ENCODE peak calls at places on chromosomes 5 and 9, in six cellular contexts. One of them, this sample, is unnamed. For H3K9me3 and H3K4me1, the result is how much of the 10 kb centered on the place peaks cover.

GRCh38 chr5:118548761-118549160 is 439.6 kb downstream of the DTWD2 start:
- DNase-seq in gastrocnemius medialis: no peak
- DNase-seq in effector memory CD4-positive, alpha-beta T cell: no peak
- DNase-seq in HCT116: no peak
- DNase-seq in OCI-LY7: no peak
- DNase-seq in transverse colon: no peak
- DNase-seq in this sample: no peak

GRCh38 chr9:110742741-110743371 is 74.3 kb downstream of the MUSK start:
- DNase-seq in gastrocnemius medialis: peak
- DNase-seq in HCT116: no peak
- DNase-seq in transverse colon: no peak
- DNase-seq in OCI-LY7: no peak
- DNase-seq in effector memory CD4-positive, alpha-beta T cell: no peak
- DNase-seq in this sample: no peak

GRCh38 chr5:144369001-144369400 is 198.3 kb downstream of the KCTD16 start:
- DNase-seq in effector memory CD4-positive, alpha-beta T cell: no peak
- DNase-seq in OCI-LY7: no peak
- DNase-seq in gastrocnemius medialis: no peak
- DNase-seq in transverse colon: no peak
- DNase-seq in HCT116: no peak
- DNase-seq in this sample: no peak

GRCh38 chr5:56155085-56155484 is 78.0 kb downstream of the ANKRD55 start:
- DNase-seq in OCI-LY7: no peak
- DNase-seq in gastrocnemius medialis: no peak
- DNase-seq in HCT116: no peak
- DNase-seq in effector memory CD4-positive, alpha-beta T cell: no peak
- DNase-seq in transverse colon: peak
- DNase-seq in this sample: no peak

GRCh38 chr9:109652112-109652511 is 127.9 kb upstream of the PALM2AKAP2 start:
- DNase-seq in effector memory CD4-positive, alpha-beta T cell: no peak
- DNase-seq in gastrocnemius medialis: no peak
- DNase-seq in OCI-LY7: no peak
- DNase-seq in HCT116: no peak
- DNase-seq in transverse colon: no peak
- DNase-seq in this sample: no peak

GRCh38 chr5:55836191-55836590 is 15.0 kb upstream of the IL31RA start:
- DNase-seq in gastrocnemius medialis: no peak
- DNase-seq in HCT116: no peak
- DNase-seq in transverse colon: no peak
- DNase-seq in OCI-LY7: no peak
- DNase-seq in effector memory CD4-positive, alpha-beta T cell: no peak
- DNase-seq in this sample: no peak

GRCh38 chr5:65482280-65482726 is 583 bp upstream of the ADAMTS6 start:
- DNase-seq in effector memory CD4-positive, alpha-beta T cell: no peak
- DNase-seq in OCI-LY7: peak
- DNase-seq in transverse colon: no peak
- DNase-seq in HCT116: no peak
- DNase-seq in gastrocnemius medialis: no peak
- DNase-seq in this sample: peak

GRCh38 chr9:74821636-74822035 is 66.1 kb downstream of the TRPM6 start:
- DNase-seq in effector memory CD4-positive, alpha-beta T cell: no peak
- DNase-seq in HCT116: no peak
- DNase-seq in OCI-LY7: no peak
- DNase-seq in gastrocnemius medialis: no peak
- DNase-seq in transverse colon: no peak
- DNase-seq in this sample: no peak

GRCh38 chr5:36724429-36725332 is 118.3 kb downstream of the SLC1A3 start:
- DNase-seq in HCT116: no peak
- DNase-seq in OCI-LY7: peak
- DNase-seq in gastrocnemius medialis: peak
- DNase-seq in effector memory CD4-positive, alpha-beta T cell: no peak
- DNase-seq in transverse colon: peak
- DNase-seq in this sample: peak

GRCh38 chr5:16418471-16418922 is 47.1 kb downstream of the ZNF622 start:
- DNase-seq in transverse colon: no peak
- DNase-seq in gastrocnemius medialis: no peak
- DNase-seq in HCT116: no peak
- DNase-seq in OCI-LY7: no peak
- DNase-seq in effector memory CD4-positive, alpha-beta T cell: no peak
- DNase-seq in this sample: no peak

GRCh38 chr5:7396169-7397004 is 449 bp downstream of the ADCY2 start:
- DNase-seq in gastrocnemius medialis: peak
- DNase-seq in HCT116: no peak
- DNase-seq in transverse colon: no peak
- DNase-seq in effector memory CD4-positive, alpha-beta T cell: no peak
- DNase-seq in OCI-LY7: no peak
- DNase-seq in this sample: no peak

GRCh38 chr5:19988447-19988846 is 447 bp upstream of the CDH18 start:
- DNase-seq in transverse colon: no peak
- DNase-seq in HCT116: no peak
- DNase-seq in effector memory CD4-positive, alpha-beta T cell: no peak
- DNase-seq in gastrocnemius medialis: no peak
- DNase-seq in OCI-LY7: no peak
- DNase-seq in this sample: no peak

GRCh38 chr9:115118471-115119156 is 657 bp upstream of the TNC start:
- DNase-seq in HCT116: peak
- DNase-seq in transverse colon: peak
- DNase-seq in gastrocnemius medialis: peak
- DNase-seq in effector memory CD4-positive, alpha-beta T cell: no peak
- DNase-seq in OCI-LY7: no peak
- DNase-seq in this sample: no peak

GRCh38 chr5:148390914-148391313 is 7.2 kb downstream of the FBXO38 start:
- DNase-seq in HCT116: no peak
- DNase-seq in transverse colon: no peak
- DNase-seq in OCI-LY7: no peak
- DNase-seq in gastrocnemius medialis: no peak
- DNase-seq in effector memory CD4-positive, alpha-beta T cell: no peak
- DNase-seq in this sample: no peak

GRCh38 chr5:68554566-68555279 is 339.2 kb downstream of the PIK3R1 start:
- DNase-seq in OCI-LY7: no peak
- DNase-seq in effector memory CD4-positive, alpha-beta T cell: no peak
- DNase-seq in transverse colon: peak
- DNase-seq in HCT116: peak
- DNase-seq in gastrocnemius medialis: no peak
- DNase-seq in this sample: no peak

GRCh38 chr5:9686211-9686610 is 56.1 kb upstream of the TAS2R1 start:
- DNase-seq in gastrocnemius medialis: no peak
- DNase-seq in transverse colon: no peak
- DNase-seq in effector memory CD4-positive, alpha-beta T cell: no peak
- DNase-seq in HCT116: no peak
- DNase-seq in OCI-LY7: no peak
- DNase-seq in this sample: no peak

GRCh38 chr5:80919678-80920196 is 40.4 kb upstream of the RASGRF2 start:
- DNase-seq in transverse colon: no peak
- DNase-seq in OCI-LY7: no peak
- DNase-seq in HCT116: no peak
- DNase-seq in gastrocnemius medialis: no peak
- DNase-seq in effector memory CD4-positive, alpha-beta T cell: no peak
- DNase-seq in this sample: no peak

GRCh38 chr9:22813520-22813919 is 366.9 kb downstream of the DMRTA1 start:
- DNase-seq in HCT116: no peak
- DNase-seq in transverse colon: no peak
- DNase-seq in gastrocnemius medialis: no peak
- DNase-seq in OCI-LY7: peak
- DNase-seq in effector memory CD4-positive, alpha-beta T cell: no peak
- DNase-seq in this sample: no peak

GRCh38 chr5:154273028-154273617 is 82.6 kb downstream of the GALNT10 start:
- DNase-seq in HCT116: no peak
- DNase-seq in gastrocnemius medialis: peak
- DNase-seq in OCI-LY7: no peak
- DNase-seq in transverse colon: peak
- DNase-seq in effector memory CD4-positive, alpha-beta T cell: no peak
- DNase-seq in this sample: peak

GRCh38 chr9:16675131-16675530 is 195.3 kb downstream of the BNC2 start:
- DNase-seq in effector memory CD4-positive, alpha-beta T cell: no peak
- DNase-seq in HCT116: no peak
- DNase-seq in gastrocnemius medialis: no peak
- DNase-seq in OCI-LY7: no peak
- DNase-seq in transverse colon: no peak
- DNase-seq in this sample: no peak

GRCh38 chr5:41195228-41195627 is 18.1 kb downstream of the C6 start:
- DNase-seq in gastrocnemius medialis: no peak
- DNase-seq in OCI-LY7: no peak
- DNase-seq in HCT116: no peak
- DNase-seq in effector memory CD4-positive, alpha-beta T cell: no peak
- DNase-seq in transverse colon: no peak
- DNase-seq in this sample: no peak

GRCh38 chr5:13034048-13034447 is 910.4 kb downstream of the DNAH5 start:
- DNase-seq in effector memory CD4-positive, alpha-beta T cell: no peak
- DNase-seq in transverse colon: no peak
- DNase-seq in HCT116: no peak
- DNase-seq in OCI-LY7: no peak
- DNase-seq in gastrocnemius medialis: no peak
- DNase-seq in this sample: no peak

GRCh38 chr9:92064711-92065110 is 50.5 kb downstream of the SPTLC1 start:
- DNase-seq in OCI-LY7: no peak
- DNase-seq in gastrocnemius medialis: no peak
- DNase-seq in HCT116: no peak
- DNase-seq in transverse colon: no peak
- DNase-seq in effector memory CD4-positive, alpha-beta T cell: no peak
- DNase-seq in this sample: no peak

DNA sequence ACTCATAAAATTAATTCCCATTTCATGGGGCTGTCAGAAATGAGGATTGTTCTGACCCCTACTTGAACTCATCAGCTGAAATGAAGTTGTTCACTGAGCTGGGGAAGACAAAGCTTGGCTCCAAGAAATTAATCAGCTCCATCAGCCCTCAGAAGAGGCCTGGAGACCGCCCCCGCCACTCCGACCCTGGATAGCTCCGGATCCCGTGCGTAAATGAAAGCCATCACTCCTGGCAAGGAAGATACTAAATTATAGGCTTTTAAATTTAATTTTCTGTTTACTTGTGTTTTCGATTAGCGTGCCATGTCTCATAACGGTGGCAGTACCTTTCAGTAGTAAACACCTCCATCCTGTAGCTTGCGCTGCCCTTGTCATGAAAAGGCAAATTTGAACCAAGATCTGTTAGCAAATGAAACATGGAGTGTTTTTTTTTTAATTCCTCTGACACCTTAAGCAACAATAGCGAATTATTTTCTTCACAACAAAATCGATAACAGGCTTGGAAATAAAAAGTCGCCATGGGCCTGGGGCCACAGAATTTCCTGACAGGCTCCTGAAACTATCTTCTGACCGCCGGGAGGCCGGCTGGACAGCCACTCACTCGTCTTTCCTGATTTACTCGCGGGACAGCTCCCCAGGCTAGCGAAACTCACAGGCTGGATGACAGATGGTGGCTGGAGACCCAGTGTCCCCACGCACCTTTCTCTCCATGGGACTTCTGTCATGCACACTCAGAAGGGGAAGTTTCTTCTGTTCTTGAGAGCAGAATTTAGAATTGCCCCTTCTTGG is 143.1 kb upstream of the IRX2 start:
- DNase-seq in HCT116: no peak
- DNase-seq in OCI-LY7: no peak
- DNase-seq in effector memory CD4-positive, alpha-beta T cell: no peak
- DNase-seq in gastrocnemius medialis: no peak
- DNase-seq in transverse colon: no peak
- DNase-seq in this sample: no peak
- H3K9me3 ChIP-seq in HCT116: under half
- H3K9me3 ChIP-seq in OCI-LY7: under half
- H3K9me3 ChIP-seq in effector memory CD4-positive, alpha-beta T cell: under half
- H3K9me3 ChIP-seq in gastrocnemius medialis: under half
- H3K9me3 ChIP-seq in transverse colon: under half
- H3K9me3 ChIP-seq in this sample: under half

GRCh38 chr9:134341929-134342745 is 15.9 kb downstream of the RXRA start:
- DNase-seq in gastrocnemius medialis: no peak
- DNase-seq in OCI-LY7: no peak
- DNase-seq in effector memory CD4-positive, alpha-beta T cell: no peak
- DNase-seq in transverse colon: no peak
- DNase-seq in HCT116: no peak
- DNase-seq in this sample: no peak
- H3K4me1 ChIP-seq in gastrocnemius medialis: half or more
- H3K4me1 ChIP-seq in OCI-LY7: under half
- H3K4me1 ChIP-seq in effector memory CD4-positive, alpha-beta T cell: under half
- H3K4me1 ChIP-seq in transverse colon: half or more
- H3K4me1 ChIP-seq in HCT116: under half
- H3K4me1 ChIP-seq in this sample: under half

GRCh38 chr9:104906441-104907277 is 21.3 kb downstream of the ABCA1 start:
- DNase-seq in OCI-LY7: no peak
- DNase-seq in HCT116: no peak
- DNase-seq in transverse colon: no peak
- DNase-seq in effector memory CD4-positive, alpha-beta T cell: no peak
- DNase-seq in gastrocnemius medialis: peak
- DNase-seq in this sample: no peak

GRCh38 chr9:104903609-104904008 is 24.3 kb downstream of the ABCA1 start:
- DNase-seq in OCI-LY7: no peak
- DNase-seq in HCT116: no peak
- DNase-seq in gastrocnemius medialis: no peak
- DNase-seq in transverse colon: no peak
- DNase-seq in effector memory CD4-positive, alpha-beta T cell: no peak
- DNase-seq in this sample: no peak

GRCh38 chr9:104907278-104907951 is 20.5 kb downstream of the ABCA1 start:
- DNase-seq in OCI-LY7: no peak
- DNase-seq in gastrocnemius medialis: peak
- DNase-seq in effector memory CD4-positive, alpha-beta T cell: no peak
- DNase-seq in transverse colon: no peak
- DNase-seq in HCT116: no peak
- DNase-seq in this sample: no peak

GRCh38 chr9:104905153-104905901 is 22.6 kb downstream of the ABCA1 start:
- DNase-seq in HCT116: no peak
- DNase-seq in OCI-LY7: no peak
- DNase-seq in transverse colon: no peak
- DNase-seq in gastrocnemius medialis: no peak
- DNase-seq in effector memory CD4-positive, alpha-beta T cell: no peak
- DNase-seq in this sample: no peak

DNA sequence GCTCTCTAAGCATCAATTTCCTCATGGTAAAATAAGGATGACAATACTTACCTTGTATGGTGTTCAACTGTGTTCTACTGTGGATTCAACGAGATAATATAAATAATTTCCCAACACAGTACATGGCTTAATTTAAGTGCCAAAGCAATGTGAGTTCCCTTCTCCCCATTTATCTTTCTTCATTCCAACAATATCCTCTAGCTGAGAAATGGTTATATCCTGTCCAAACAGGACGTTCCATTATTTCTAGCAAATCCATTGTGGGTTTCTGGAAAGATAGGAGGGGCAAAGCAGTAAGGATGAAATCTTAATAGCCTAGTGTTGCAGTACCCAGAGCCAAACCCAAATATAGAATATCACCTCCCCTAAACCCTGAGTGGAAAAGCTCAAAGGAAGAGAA is 22.0 kb downstream of the ABCA1 start:
- DNase-seq in OCI-LY7: no peak
- DNase-seq in effector memory CD4-positive, alpha-beta T cell: no peak
- DNase-seq in gastrocnemius medialis: no peak
- DNase-seq in transverse colon: no peak
- DNase-seq in HCT116: no peak
- DNase-seq in this sample: no peak
- H3K27ac ChIP-seq in OCI-LY7: no peak
- H3K27ac ChIP-seq in effector memory CD4-positive, alpha-beta T cell: no peak
- H3K27ac ChIP-seq in gastrocnemius medialis: peak
- H3K27ac ChIP-seq in transverse colon: peak
- H3K27ac ChIP-seq in HCT116: no peak
- H3K27ac ChIP-seq in this sample: no peak

DNA sequence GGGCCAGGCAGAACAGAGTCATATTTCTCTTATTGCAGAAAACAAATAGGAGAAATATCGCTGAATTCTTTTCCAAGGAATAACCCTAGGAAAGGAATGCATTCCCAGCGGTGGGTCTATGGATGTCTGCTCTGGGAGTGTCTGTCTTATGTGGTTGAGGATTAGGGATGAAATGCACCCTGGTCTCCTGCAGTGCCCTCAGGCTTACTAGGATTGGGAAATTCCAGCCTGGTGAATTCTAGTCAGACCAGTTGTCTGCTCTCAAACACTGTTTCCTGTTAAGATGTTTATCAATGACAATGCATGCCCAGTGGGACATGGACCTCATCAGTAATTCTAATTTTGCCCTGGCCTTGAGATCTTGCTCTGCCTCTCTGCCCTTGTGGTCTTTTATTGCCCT is 136.1 kb upstream of the ELAVL2 start:
- DNase-seq in gastrocnemius medialis: no peak
- DNase-seq in effector memory CD4-positive, alpha-beta T cell: no peak
- DNase-seq in HCT116: no peak
- DNase-seq in transverse colon: no peak
- DNase-seq in OCI-LY7: no peak
- DNase-seq in this sample: no peak
- H3K9me3 ChIP-seq in gastrocnemius medialis: under half
- H3K9me3 ChIP-seq in effector memory CD4-positive, alpha-beta T cell: under half
- H3K9me3 ChIP-seq in HCT116: under half
- H3K9me3 ChIP-seq in transverse colon: under half
- H3K9me3 ChIP-seq in OCI-LY7: under half
- H3K9me3 ChIP-seq in this sample: under half

This sample was measured in CD4-positive, CD25-positive, alpha-beta regulatory T cell.